ENCODE peak calls at places on chromosomes 3 and 15, in six cellular contexts. I is mucosa of gallbladder, N is foreskin fibroblast, D is cerebellar nuclear complex, A is T-helper 9 cell, F is NCI-H1092. G is an unnamed sample.
A peak's percentile ranks its signal among the peaks of the same experiment; 100 is the strongest.

GRCh38 chr15:49686626-49687025 is 65.8 kb downstream of the DTWD1 start:
- DNase-seq in I (no peak), N (peak; percentile 48), D (no peak), A (no peak), F (no peak), G (peak; percentile 42)

GRCh38 chr3:185316740-185317407 is 46.1 kb upstream of the MAP3K13 start:
- DNase-seq in I (no peak), N (no peak), D (no peak), A (no peak), F (no peak), G (no peak)

GRCh38 chr3:54691230-54691900 is 236.5 kb downstream of the LRTM1 start:
- DNase-seq in I (no peak), N (peak; percentile 3), D (no peak), A (no peak), F (no peak), G (no peak)

GRCh38 chr15:33021806-33022389 is 172.6 kb downstream of the FMN1 start:
- DNase-seq in I (no peak), N (peak; percentile 83), D (no peak), A (no peak), F (peak; percentile 12), G (peak; percentile 58)

GRCh38 chr3:140529558-140529957 is 148.3 kb upstream of the TRIM42 start:
- DNase-seq in I (no peak), N (no peak), D (no peak), A (no peak), F (no peak), G (no peak)

GRCh38 chr3:3080309-3080708 is 29.9 kb downstream of the IL5RA start:
- DNase-seq in I (no peak), N (no peak), D (no peak), A (no peak), F (no peak), G (no peak)

GRCh38 chr3:125057186-125057850 is 1.5 kb upstream of the HEG1 start:
- DNase-seq in I (no peak), N (peak; percentile 88), D (no peak), A (no peak), F (no peak), G (peak; percentile 75)

GRCh38 chr15:90840954-90841353 is 27.4 kb upstream of the FURIN start:
- DNase-seq in I (no peak), N (no peak), D (no peak), A (no peak), F (no peak), G (no peak)

GRCh38 chr15:60138397-60138968 is 134.4 kb downstream of the FOXB1 start:
- DNase-seq in I (no peak), N (peak; percentile 6), D (no peak), A (no peak), F (no peak), G (no peak)

GRCh38 chr15:62392411-62392810 is 227.3 kb upstream of the C2CD4B start:
- DNase-seq in I (no peak), N (peak; percentile 41), D (no peak), A (no peak), F (no peak), G (peak; percentile 61)

GRCh38 chr3:86410587-86410986 is 580.4 kb downstream of the VGLL3 start:
- DNase-seq in I (peak; percentile 32), N (no peak), D (no peak), A (no peak), F (no peak), G (no peak)

GRCh38 chr3:103991461-103992115 is 1375.1 kb upstream of the ALCAM start:
- DNase-seq in I (no peak), N (no peak), D (no peak), A (no peak), F (no peak), G (peak; percentile 15)

GRCh38 chr15:45093013-45093412 is 21.0 kb downstream of the DUOX2 start:
- DNase-seq in I (no peak), N (no peak), D (no peak), A (no peak), F (no peak), G (no peak)

GRCh38 chr3:17154941-17155340 is 270.2 kb downstream of the PLCL2 start:
- DNase-seq in I (no peak), N (no peak), D (no peak), A (no peak), F (no peak), G (no peak)

GRCh38 chr15:74337607-74338211 is 29.7 kb downstream of the CYP11A1 start:
- DNase-seq in I (no peak), N (no peak), D (no peak), A (no peak), F (no peak), G (no peak)

GRCh38 chr3:46923559-46924350 is 46.2 kb downstream of the PTH1R start:
- DNase-seq in I (no peak), N (peak; percentile 53), D (no peak), A (no peak), F (no peak), G (peak; percentile 21)

GRCh38 chr3:81709606-81710005 is 51.8 kb downstream of the GBE1 start:
- DNase-seq in I (no peak), N (no peak), D (no peak), A (no peak), F (no peak), G (no peak)

GRCh38 chr15:77840962-77841361 is 208.2 kb upstream of the LINGO1 start:
- DNase-seq in I (no peak), N (peak; percentile 42), D (no peak), A (no peak), F (no peak), G (peak; percentile 64)

GRCh38 chr3:33218072-33218445 is 551 bp downstream of the SUSD5 start:
- DNase-seq in I (no peak), N (peak; percentile 55), D (no peak), A (no peak), F (no peak), G (no peak)

GRCh38 chr15:39786444-39787056 is 3.9 kb upstream of the FSIP1 start:
- DNase-seq in I (no peak), N (peak; percentile 78), D (peak; percentile 47), A (no peak), F (peak; percentile 21), G (peak; percentile 74)

GRCh38 chr15:49137861-49138260 is 17.5 kb downstream of the COPS2 start:
- DNase-seq in I (no peak), N (peak; percentile 46), D (no peak), A (no peak), F (no peak), G (peak; percentile 19)